ENCODE peak calls at places on chromosomes 6 and 20, in four cellular contexts. N is H1, Z is stomach, X is thoracic aorta. Q is an unnamed sample.

GRCh38 chr6:155678361-155678760 is 222.7 kb upstream of the NOX3 start:
- DNase-seq in X (no peak), Z (no peak), N (no peak), Q (no peak)

GRCh38 chr6:74277749-74278148 is 581.7 kb downstream of the CD109 start:
- DNase-seq in X (no peak), N (no peak), Z (no peak), Q (no peak)

GRCh38 chr6:71410681-71411080 is 122.1 kb downstream of the OGFRL1 start:
- DNase-seq in X (no peak), Z (no peak), N (no peak), Q (no peak)

GRCh38 chr6:108655840-108656650 is 95.3 kb downstream of the FOXO3 start:
- DNase-seq in Z (no peak), N (no peak), X (no peak), Q (no peak)

GRCh38 chr6:160156842-160157241 is 35.2 kb downstream of the SLC22A1 start:
- DNase-seq in N (no peak), X (no peak), Z (no peak), Q (no peak)

GRCh38 chr6:16236648-16237199 is 1.7 kb upstream of the GMPR start:
- DNase-seq in N (no peak), Z (peak), X (no peak), Q (peak)

GRCh38 chr6:136324981-136325380 is 35.3 kb upstream of the BCLAF1 start:
- DNase-seq in Z (no peak), X (no peak), N (no peak), Q (no peak)

GRCh38 chr6:14324042-14324441 is 206.5 kb downstream of the CD83 start:
- DNase-seq in Z (no peak), X (no peak), N (no peak), Q (no peak)

GRCh38 chr6:12232339-12232738 is 57.8 kb upstream of the EDN1 start:
- DNase-seq in Z (no peak), N (no peak), X (no peak), Q (peak)

GRCh38 chr6:3609388-3609787 is 142.1 kb downstream of the PXDC1 start:
- DNase-seq in X (no peak), N (peak), Z (no peak), Q (no peak)

GRCh38 chr20:50121858-50122271 is 8.9 kb upstream of the UBE2V1 start:
- DNase-seq in X (no peak), Z (no peak), N (no peak), Q (no peak)

GRCh38 chr6:106800379-106800778 is 171.0 kb downstream of the QRSL1 start:
- DNase-seq in X (no peak), N (no peak), Z (no peak), Q (no peak)

GRCh38 chr6:15621203-15622044 is 41.4 kb downstream of the DTNBP1 start:
- DNase-seq in Z (peak), N (no peak), X (no peak), Q (peak)

GRCh38 chr20:54933212-54933904 is 458.0 kb downstream of the DOK5 start:
- DNase-seq in Z (no peak), N (no peak), X (no peak), Q (no peak)

GRCh38 chr6:7467007-7467897 is 74.2 kb upstream of the DSP start:
- DNase-seq in N (peak), X (no peak), Z (peak), Q (no peak)

GRCh38 chr20:63736893-63737689 is 627 bp downstream of the LIME1 start:
- DNase-seq in N (peak), X (no peak), Z (no peak), Q (no peak)

GRCh38 chr6:140153703-140154102 is 779.3 kb upstream of the CITED2 start:
- DNase-seq in X (no peak), N (no peak), Z (no peak), Q (no peak)

GRCh38 chr6:53263915-53264314 is 84.8 kb downstream of the ELOVL5 start:
- DNase-seq in Z (no peak), N (no peak), X (no peak), Q (no peak)

GRCh38 chr20:18237682-18238081 is 50.6 kb upstream of the ZNF133 start:
- DNase-seq in N (no peak), Z (no peak), X (no peak), Q (no peak)

GRCh38 chr6:27303613-27304272 is 8.3 kb downstream of the POM121L2 start:
- DNase-seq in X (no peak), N (no peak), Z (no peak), Q (no peak)

GRCh38 chr20:49325981-49326380 is 48.1 kb upstream of the ZNFX1 start:
- DNase-seq in X (no peak), Z (no peak), N (no peak), Q (no peak)

GRCh38 chr6:159966339-159966738 is 2.5 kb upstream of the IGF2R start:
- DNase-seq in N (peak), X (no peak), Z (no peak), Q (no peak)

GRCh38 chr6:49300443-49300842 is 162.6 kb downstream of the MMUT start:
- DNase-seq in N (no peak), Z (no peak), X (no peak), Q (no peak)

GRCh38 chr6:148177589-148178233 is 164.9 kb upstream of the SASH1 start:
- DNase-seq in Z (peak), N (peak), X (peak), Q (no peak)

GRCh38 chr6:11043961-11044711 is at the start of gene ELOVL2:
- DNase-seq in X (no peak), N (peak), Z (no peak), Q (no peak)

GRCh38 chr6:64527899-64528298 is 892.3 kb downstream of the PHF3 start:
- DNase-seq in Z (no peak), N (no peak), X (no peak), Q (no peak)

DNA sequence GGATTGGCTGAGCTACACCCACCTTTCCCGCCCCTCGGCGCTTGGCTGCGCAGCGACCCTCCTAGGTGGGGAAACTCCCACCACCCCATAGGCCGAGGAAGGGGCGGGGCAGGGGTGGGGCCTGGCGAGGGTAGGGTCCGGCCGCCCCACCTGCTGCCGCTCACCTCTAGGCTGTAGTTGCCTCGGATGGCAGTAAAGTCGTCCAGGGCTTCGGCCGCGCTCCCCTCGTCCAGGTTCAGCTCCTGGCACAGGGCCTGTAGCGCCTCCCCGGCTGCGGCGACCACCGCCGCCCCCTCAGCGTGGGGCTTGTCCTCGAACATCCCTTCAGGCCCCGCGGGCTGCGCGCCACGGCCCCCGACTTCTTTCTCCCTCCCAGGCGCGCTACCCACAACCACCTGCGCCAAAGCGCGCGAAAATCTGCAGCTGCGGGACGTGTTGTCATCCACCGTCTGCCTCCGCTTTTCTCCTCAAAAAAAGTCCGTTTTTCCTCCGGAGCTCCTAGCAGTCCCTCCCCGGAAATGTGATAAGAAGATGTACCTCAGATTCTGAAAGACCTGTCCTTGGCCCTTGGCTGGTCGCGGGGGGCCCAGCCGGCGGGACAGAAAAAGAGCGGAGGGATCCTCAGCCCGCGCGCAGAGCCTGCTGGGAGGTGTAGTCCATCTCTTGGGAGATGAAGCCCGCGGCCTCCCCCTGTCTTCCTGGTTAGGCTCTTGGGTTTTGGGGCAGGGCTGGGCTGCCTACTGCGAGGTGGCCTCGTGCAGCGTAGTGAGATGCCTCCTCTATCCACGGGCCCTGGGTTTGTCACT is at the start of gene RBL1:
- DNase-seq in X (peak), N (peak), Z (peak), Q (peak)
- TF ChIP-seq CTCF in X (no peak), N (peak), Z (peak), Q (peak)

DNA sequence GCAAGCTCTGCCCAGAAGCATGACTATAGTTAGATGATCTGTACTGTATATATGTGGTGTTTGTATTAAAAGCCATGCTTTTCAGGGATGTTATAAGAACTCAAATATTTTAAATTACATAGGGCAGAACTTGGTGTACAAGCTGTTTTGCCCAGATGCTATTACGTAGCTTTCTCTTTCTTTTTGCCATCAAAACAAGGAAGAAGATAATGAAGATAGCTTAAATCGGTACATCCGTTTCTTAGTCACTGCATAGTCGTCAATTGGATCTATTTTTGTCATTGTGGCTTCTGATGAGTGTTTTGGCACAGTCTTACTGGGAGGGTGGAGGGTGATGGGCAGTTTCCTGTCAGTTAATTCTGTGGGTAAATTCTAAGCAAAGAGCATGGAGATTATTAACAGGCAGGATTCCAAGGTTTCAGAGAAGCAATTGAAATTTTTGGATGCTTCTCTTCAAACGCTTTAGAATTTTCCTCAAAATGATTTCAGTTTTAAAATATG is 649.1 kb upstream of the GJE1 start:
- DNase-seq in Z (no peak), X (no peak), N (no peak), Q (peak)
- H3K4me3 ChIP-seq in Z (peak), X (peak), N (no peak), Q (peak)

GRCh38 chr20:650954-651353 is 2.0 kb downstream of the SRXN1 start:
- DNase-seq in Z (no peak), N (no peak), X (no peak), Q (no peak)
- TF ChIP-seq CTCF in Z (no peak), N (peak), X (no peak), Q (peak)

GRCh38 chr6:42227173-42227850 is 9.7 kb upstream of the MRPS10 start:
- DNase-seq in Z (no peak), X (no peak), N (no peak), Q (no peak)
- H3K4me3 ChIP-seq in Z (no peak), X (no peak), N (no peak), Q (no peak)

DNA sequence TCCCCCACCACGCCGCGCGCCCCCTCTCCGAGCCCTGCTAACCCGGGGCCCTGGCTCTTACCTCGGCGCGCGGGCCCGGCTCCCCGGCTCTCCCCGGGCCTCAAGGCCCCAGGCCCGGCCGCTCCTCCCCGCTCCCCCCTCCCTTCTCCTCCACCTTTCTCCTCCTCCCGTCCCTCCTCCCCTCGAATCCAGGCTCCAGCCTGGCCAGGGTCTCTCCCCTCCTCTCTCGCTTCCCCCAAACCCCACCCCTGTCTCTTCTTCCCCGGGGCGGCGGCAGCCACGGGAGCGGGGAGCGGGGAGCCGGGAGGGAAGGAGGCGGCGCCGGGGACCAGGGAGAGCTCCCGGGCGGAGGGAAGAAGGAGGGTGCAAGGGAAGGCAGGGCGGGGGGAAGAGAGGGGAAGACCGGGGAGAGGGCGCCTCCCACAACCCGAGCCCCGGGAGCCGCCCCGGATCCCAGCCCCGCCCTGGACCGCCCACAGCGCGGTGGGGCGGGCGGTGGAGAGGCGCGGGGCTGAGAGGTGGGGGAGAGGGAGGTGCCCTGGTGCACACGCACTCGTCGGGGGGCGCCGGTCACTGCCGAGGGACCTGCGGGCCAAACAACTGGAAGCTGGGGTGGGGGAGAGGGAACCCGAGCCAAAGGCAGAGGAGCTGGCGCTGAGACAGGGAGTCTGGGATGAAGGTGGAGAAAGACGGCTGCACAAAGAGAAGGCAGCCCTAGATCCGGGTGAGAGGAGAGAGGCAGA is at the start of gene GABBR1:
- DNase-seq in N (peak), Z (peak), X (peak), Q (no peak)
- TF ChIP-seq CTCF in N (no peak), Z (no peak), X (no peak), Q (no peak)

Q was measured in GM12864.